ENCODE peak calls at places on chromosomes 2 and 18, in nine cellular contexts. X, J, R, H, F, C, D, U and L are unnamed samples.

GRCh38 chr18:54147439-54147838 is 77.0 kb downstream of the MBD2 start:
- DNase-seq in X (peak), J (no peak), R (no peak), H (no peak), F (no peak), C (no peak), D (peak), U (no peak), L (peak)

GRCh38 chr18:48106976-48107781 is 176.7 kb upstream of the SMAD2 start:
- DNase-seq in X (no peak), J (no peak), R (no peak), H (no peak), F (no peak), C (no peak), D (no peak), U (no peak), L (no peak)

GRCh38 chr18:73737990-73738389 is 409.6 kb downstream of the FBXO15 start:
- DNase-seq in X (no peak), J (no peak), R (no peak), H (no peak), F (no peak), C (no peak), D (no peak), U (no peak), L (no peak)

GRCh38 chr18:3524706-3525105 is 74.7 kb downstream of the TGIF1 start:
- DNase-seq in X (no peak), J (no peak), R (no peak), H (no peak), F (no peak), C (no peak), D (no peak), U (no peak), L (peak)

GRCh38 chr18:8870528-8870927 is 165.2 kb downstream of the MTCL1 start:
- DNase-seq in X (no peak), J (no peak), R (no peak), H (no peak), F (no peak), C (no peak), D (no peak), U (no peak), L (peak)

GRCh38 chr2:15943914-15944313 is 3.6 kb downstream of the MYCN start:
- DNase-seq in X (no peak), J (peak), R (no peak), H (no peak), F (no peak), C (no peak), D (no peak), U (peak), L (peak)

GRCh38 chr2:100893753-100894530 is 74.0 kb downstream of the NPAS2 start:
- DNase-seq in X (no peak), J (no peak), R (no peak), H (no peak), F (no peak), C (no peak), D (peak), U (no peak), L (no peak)

GRCh38 chr2:19349911-19350677 is 8.3 kb downstream of the OSR1 start:
- DNase-seq in X (peak), J (no peak), R (peak), H (no peak), F (no peak), C (peak), D (no peak), U (no peak), L (no peak)

GRCh38 chr18:72752220-72752619 is 115.6 kb downstream of the NETO1 start:
- DNase-seq in X (no peak), J (no peak), R (no peak), H (no peak), F (no peak), C (no peak), D (no peak), U (no peak), L (no peak)

GRCh38 chr2:39091063-39091462 is 29.8 kb downstream of the SOS1 start:
- DNase-seq in X (no peak), J (no peak), R (no peak), H (no peak), F (no peak), C (no peak), D (no peak), U (no peak), L (no peak)

GRCh38 chr2:162710282-162710891 is 128.2 kb downstream of the KCNH7 start:
- DNase-seq in X (no peak), J (peak), R (no peak), H (no peak), F (no peak), C (peak), D (no peak), U (no peak), L (no peak)

GRCh38 chr2:99878951-99879350 is 263.4 kb downstream of the AFF3 start:
- DNase-seq in X (no peak), J (no peak), R (no peak), H (peak), F (no peak), C (no peak), D (no peak), U (no peak), L (no peak)

GRCh38 chr2:95384854-95385569 is 17.5 kb upstream of the FAHD2A start:
- DNase-seq in X (no peak), J (no peak), R (no peak), H (no peak), F (no peak), C (no peak), D (no peak), U (peak), L (no peak)

GRCh38 chr2:215371915-215372897 is 60.3 kb downstream of the ATIC start:
- DNase-seq in X (no peak), J (no peak), R (no peak), H (no peak), F (no peak), C (no peak), D (no peak), U (no peak), L (no peak)

GRCh38 chr18:71529708-71530303 is 1014.3 kb downstream of the CBLN2 start:
- DNase-seq in X (no peak), J (peak), R (no peak), H (no peak), F (no peak), C (no peak), D (no peak), U (no peak), L (no peak)

GRCh38 chr2:239963646-239964205 is 61.4 kb downstream of the NDUFA10 start:
- DNase-seq in X (no peak), J (no peak), R (no peak), H (no peak), F (no peak), C (no peak), D (no peak), U (no peak), L (no peak)

GRCh38 chr18:8794133-8794986 is 89.0 kb downstream of the MTCL1 start:
- DNase-seq in X (no peak), J (no peak), R (no peak), H (peak), F (no peak), C (no peak), D (no peak), U (no peak), L (no peak)

GRCh38 chr2:128537646-128538045 is 219.0 kb upstream of the HS6ST1 start:
- DNase-seq in X (no peak), J (no peak), R (no peak), H (no peak), F (no peak), C (no peak), D (no peak), U (no peak), L (no peak)

GRCh38 chr18:12278153-12278764 is 24.1 kb downstream of the CIDEA start:
- DNase-seq in X (no peak), J (no peak), R (no peak), H (no peak), F (no peak), C (no peak), D (no peak), U (no peak), L (no peak)

GRCh38 chr2:86372641-86373502 is 35.4 kb upstream of the REEP1 start:
- DNase-seq in X (no peak), J (peak), R (no peak), H (peak), F (no peak), C (no peak), D (no peak), U (no peak), L (peak)

GRCh38 chr2:200578778-200579177 is 7.0 kb upstream of the AOX1 start:
- DNase-seq in X (no peak), J (no peak), R (no peak), H (peak), F (no peak), C (no peak), D (no peak), U (no peak), L (peak)

GRCh38 chr2:239912171-239912937 is 112.8 kb downstream of the NDUFA10 start:
- DNase-seq in X (no peak), J (no peak), R (no peak), H (no peak), F (no peak), C (no peak), D (no peak), U (no peak), L (no peak)

GRCh38 chr2:238793351-238793750 is 54.5 kb upstream of the TWIST2 start:
- DNase-seq in X (no peak), J (no peak), R (no peak), H (no peak), F (no peak), C (no peak), D (no peak), U (no peak), L (no peak)

GRCh38 chr2:96853321-96853720 is 4.5 kb downstream of the ANKRD39 start:
- DNase-seq in X (no peak), J (no peak), R (no peak), H (no peak), F (no peak), C (no peak), D (no peak), U (no peak), L (no peak)

GRCh38 chr18:31232000-31232399 is 69.3 kb upstream of the DSC1 start:
- DNase-seq in X (no peak), J (no peak), R (no peak), H (no peak), F (no peak), C (no peak), D (no peak), U (no peak), L (no peak)

GRCh38 chr2:234986866-234987720 is 35.3 kb downstream of the SH3BP4 start:
- DNase-seq in X (no peak), J (no peak), R (no peak), H (no peak), F (no peak), C (no peak), D (no peak), U (no peak), L (no peak)

GRCh38 chr18:13243363-13243762 is 24.8 kb downstream of the LDLRAD4 start:
- DNase-seq in X (no peak), J (no peak), R (no peak), H (no peak), F (no peak), C (peak), D (no peak), U (no peak), L (no peak)

GRCh38 chr2:70888925-70889715 is 46.6 kb upstream of the ATP6V1B1 start:
- DNase-seq in X (no peak), J (no peak), R (no peak), H (no peak), F (no peak), C (no peak), D (no peak), U (no peak), L (no peak)

GRCh38 chr2:202373490-202373889 is 2.6 kb upstream of the BMPR2 start:
- DNase-seq in X (no peak), J (no peak), R (no peak), H (no peak), F (no peak), C (no peak), D (no peak), U (no peak), L (no peak)

GRCh38 chr18:63079114-63079513 is 240.5 kb downstream of the BCL2 start:
- DNase-seq in X (peak), J (no peak), R (no peak), H (no peak), F (no peak), C (no peak), D (peak), U (no peak), L (no peak)

GRCh38 chr2:20001361-20001863 is 11.1 kb downstream of the MATN3 start:
- DNase-seq in X (no peak), J (no peak), R (no peak), H (no peak), F (no peak), C (no peak), D (no peak), U (no peak), L (no peak)

GRCh38 chr2:99841749-99842148 is 300.6 kb downstream of the AFF3 start:
- DNase-seq in X (no peak), J (no peak), R (no peak), H (peak), F (no peak), C (no peak), D (no peak), U (no peak), L (no peak)

GRCh38 chr2:58970365-58970764 is 729.2 kb upstream of the FANCL start:
- DNase-seq in X (no peak), J (no peak), R (no peak), H (no peak), F (no peak), C (no peak), D (no peak), U (no peak), L (no peak)

GRCh38 chr2:207166349-207167128 is 791 bp upstream of the KLF7 start:
- DNase-seq in X (peak), J (peak), R (peak), H (peak), F (peak), C (peak), D (peak), U (peak), L (peak)

GRCh38 chr2:16438571-16439294 is 226.9 kb downstream of the CYRIA start:
- DNase-seq in X (no peak), J (no peak), R (no peak), H (no peak), F (no peak), C (no peak), D (no peak), U (no peak), L (no peak)

GRCh38 chr2:60834270-60834717 is 47.1 kb upstream of the REL start:
- DNase-seq in X (peak), J (no peak), R (no peak), H (no peak), F (no peak), C (no peak), D (peak), U (no peak), L (no peak)

GRCh38 chr2:46666044-46666662 is 186.8 kb downstream of the TMEM247 start:
- DNase-seq in X (no peak), J (no peak), R (no peak), H (no peak), F (no peak), C (no peak), D (no peak), U (peak), L (no peak)

GRCh38 chr2:71863338-71863737 is 284.3 kb downstream of the CYP26B1 start:
- DNase-seq in X (no peak), J (no peak), R (no peak), H (no peak), F (no peak), C (no peak), D (no peak), U (no peak), L (no peak)

GRCh38 chr2:10830203-10830602 is 17.6 kb upstream of the PDIA6 start:
- DNase-seq in X (no peak), J (no peak), R (no peak), H (no peak), F (no peak), C (peak), D (no peak), U (no peak), L (no peak)